ENCODE peak calls at places on chromosomes 4 and X, in eight cellular contexts. U, K, Z, M, I, R, Q and F are unnamed samples.

GRCh38 chrX:94854251-94854650 is 1180.2 kb downstream of the FAM133A start:
- DNase-seq in U (no peak), I (no peak), Q (no peak), K (no peak), M (no peak), R (no peak), Z (no peak), F (no peak)

GRCh38 chr4:97507587-97508245 is 635.6 kb downstream of the STPG2 start:
- DNase-seq in M (no peak), U (no peak), R (no peak), Z (peak), I (no peak), K (no peak), Q (no peak), F (peak)

GRCh38 chrX:9681011-9681410 is 84.6 kb downstream of the GPR143 start:
- DNase-seq in U (no peak), R (no peak), M (no peak), K (no peak), Q (no peak), Z (no peak), I (no peak), F (no peak)

GRCh38 chr4:152784490-152785195 is 4.9 kb downstream of the ARFIP1 start:
- DNase-seq in M (no peak), U (no peak), Q (peak), Z (peak), I (no peak), K (no peak), R (no peak), F (no peak)

GRCh38 chrX:12115377-12115776 is 22.9 kb upstream of the FRMPD4 start:
- DNase-seq in Q (no peak), I (peak), M (no peak), K (no peak), R (no peak), Z (peak), U (no peak), F (no peak)

GRCh38 chrX:18887177-18887820 is 96.6 kb downstream of the PHKA2 start:
- DNase-seq in K (peak), R (no peak), Q (no peak), Z (no peak), I (no peak), U (peak), M (peak), F (no peak)

GRCh38 chrX:16335181-16335580 is 167.9 kb downstream of the MAGEB17 start:
- DNase-seq in Q (no peak), U (no peak), K (no peak), R (no peak), I (no peak), M (no peak), Z (no peak), F (no peak)

GRCh38 chrX:46561931-46562721 is 11.4 kb upstream of the CHST7 start:
- DNase-seq in Z (peak), R (no peak), U (no peak), Q (peak), I (no peak), M (no peak), K (peak), F (no peak)

GRCh38 chr4:78880874-78881492 is 58.3 kb downstream of the PAQR3 start:
- DNase-seq in R (no peak), U (no peak), Q (peak), Z (no peak), I (no peak), K (no peak), M (no peak), F (no peak)

GRCh38 chrX:66918511-66918910 is 279.6 kb upstream of the EDA2R start:
- DNase-seq in I (no peak), R (no peak), U (no peak), Q (no peak), M (no peak), Z (no peak), K (no peak), F (no peak)

GRCh38 chrX:155767101-155767878 is 113.9 kb upstream of the VAMP7 start:
- DNase-seq in Z (peak), Q (no peak), U (peak), M (peak), I (peak), R (peak), K (peak), F (peak)

GRCh38 chr4:114087596-114088230 is 108.3 kb upstream of the ARSJ start:
- DNase-seq in I (no peak), U (no peak), M (no peak), R (no peak), Q (no peak), Z (no peak), K (no peak), F (no peak)

GRCh38 chr4:64539234-64539849 is 130.1 kb upstream of the TECRL start:
- DNase-seq in Q (peak), R (peak), Z (peak), M (no peak), U (no peak), K (peak), I (peak), F (peak)

GRCh38 chrX:11138498-11139390 is 27.6 kb downstream of the HCCS start:
- DNase-seq in R (peak), K (no peak), U (no peak), M (peak), I (no peak), Q (no peak), Z (no peak), F (no peak)

GRCh38 chr4:102599455-102599854 is 98.3 kb downstream of the NFKB1 start:
- DNase-seq in Q (no peak), R (no peak), I (no peak), M (no peak), K (no peak), Z (no peak), U (no peak), F (peak)

GRCh38 chrX:45771114-45771513 is 570.4 kb upstream of the DIPK2B start:
- DNase-seq in R (no peak), M (no peak), K (peak), Q (no peak), U (no peak), Z (peak), I (no peak), F (peak)

GRCh38 chr4:100009490-100009889 is 59.4 kb upstream of the H2AZ1 start:
- DNase-seq in M (no peak), U (no peak), K (no peak), R (no peak), Q (no peak), Z (peak), I (no peak), F (no peak)

GRCh38 chr4:39526810-39527295 is 386 bp downstream of the UGDH start:
- DNase-seq in U (no peak), Z (peak), K (no peak), M (no peak), R (no peak), Q (peak), I (no peak), F (no peak)

GRCh38 chr4:57110635-57111546 is 706 bp upstream of the IGFBP7 start:
- DNase-seq in Q (no peak), I (peak), Z (no peak), K (peak), R (no peak), M (no peak), U (peak), F (peak)

GRCh38 chr4:140363558-140363957 is 9.9 kb upstream of the SCOC start:
- DNase-seq in I (no peak), Q (no peak), Z (no peak), K (no peak), U (no peak), M (no peak), R (no peak), F (no peak)

GRCh38 chr4:73589261-73589847 is 30.9 kb downstream of the RASSF6 start:
- DNase-seq in R (no peak), M (no peak), I (no peak), K (no peak), Q (no peak), U (no peak), Z (peak), F (peak)

GRCh38 chr4:8238061-8238511 is 31.5 kb upstream of the HTRA3 start:
- DNase-seq in Z (no peak), U (no peak), I (no peak), R (no peak), Q (peak), M (no peak), K (peak), F (no peak)

GRCh38 chrX:39377171-39377570 is 575.9 kb downstream of the MID1IP1 start:
- DNase-seq in Q (no peak), M (no peak), K (no peak), R (no peak), U (no peak), Z (no peak), I (no peak), F (no peak)

GRCh38 chrX:10230222-10230621 is 73.4 kb downstream of the CLCN4 start:
- DNase-seq in K (no peak), R (no peak), M (no peak), Q (no peak), Z (no peak), U (no peak), I (no peak), F (no peak)

GRCh38 chr4:135072553-135072952 is 871.0 kb upstream of the PABPC4L start:
- DNase-seq in Z (no peak), M (no peak), I (no peak), U (no peak), R (no peak), Q (no peak), K (no peak), F (no peak)

GRCh38 chr4:119632216-119632615 is 3.6 kb upstream of the PDE5A start:
- DNase-seq in R (no peak), U (no peak), K (no peak), Q (no peak), I (no peak), Z (peak), M (no peak), F (peak)

GRCh38 chr4:39563448-39563847 is 36.2 kb upstream of the UGDH start:
- DNase-seq in I (no peak), U (no peak), R (no peak), Q (no peak), K (no peak), M (no peak), Z (no peak), F (no peak)

GRCh38 chrX:63250253-63250868 is 100.8 kb downstream of the SPIN4 start:
- DNase-seq in M (no peak), Z (peak), K (peak), Q (peak), R (no peak), I (peak), U (no peak), F (peak)

GRCh38 chrX:16213970-16214369 is 46.7 kb downstream of the MAGEB17 start:
- DNase-seq in M (no peak), K (no peak), U (no peak), I (no peak), Q (no peak), R (no peak), Z (no peak), F (no peak)

GRCh38 chr4:65623509-65623908 is 46.8 kb downstream of the EPHA5 start:
- DNase-seq in I (no peak), Z (peak), U (no peak), R (no peak), Q (no peak), M (no peak), K (no peak), F (peak)

GRCh38 chr4:109207060-109207459 is 95.4 kb downstream of the COL25A1 start:
- DNase-seq in U (no peak), M (no peak), Z (peak), Q (no peak), I (no peak), K (no peak), R (no peak), F (peak)

GRCh38 chr4:10253765-10254164 is 137.2 kb upstream of the WDR1 start:
- DNase-seq in R (no peak), Z (no peak), M (no peak), U (no peak), K (no peak), Q (no peak), I (no peak), F (no peak)

GRCh38 chr4:88605744-88606143 is 13.5 kb downstream of the HERC3 start:
- DNase-seq in U (no peak), Q (peak), K (peak), R (no peak), Z (no peak), M (no peak), I (no peak), F (no peak)

GRCh38 chr4:145552181-145552822 is 66.9 kb upstream of the MMAA start:
- DNase-seq in I (no peak), R (no peak), K (no peak), Q (peak), M (no peak), U (no peak), Z (no peak), F (no peak)

GRCh38 chrX:140817943-140818342 is 108.4 kb downstream of the LINC00632 start:
- DNase-seq in Z (peak), Q (peak), K (no peak), U (no peak), I (no peak), R (no peak), M (no peak), F (no peak)

GRCh38 chr4:9996319-9997110 is 24.8 kb downstream of the SLC2A9 start:
- DNase-seq in Z (no peak), M (no peak), Q (no peak), R (no peak), U (no peak), K (peak), I (no peak), F (no peak)

GRCh38 chr4:172845281-172845680 is 323.3 kb upstream of the GALNT7 start:
- DNase-seq in K (no peak), U (no peak), Z (no peak), R (no peak), I (no peak), Q (no peak), M (no peak), F (no peak)

GRCh38 chr4:53068755-53069154 is 206.6 kb downstream of the RASL11B start:
- DNase-seq in M (no peak), Z (peak), I (no peak), K (no peak), Q (no peak), U (no peak), R (no peak), F (no peak)

DNA sequence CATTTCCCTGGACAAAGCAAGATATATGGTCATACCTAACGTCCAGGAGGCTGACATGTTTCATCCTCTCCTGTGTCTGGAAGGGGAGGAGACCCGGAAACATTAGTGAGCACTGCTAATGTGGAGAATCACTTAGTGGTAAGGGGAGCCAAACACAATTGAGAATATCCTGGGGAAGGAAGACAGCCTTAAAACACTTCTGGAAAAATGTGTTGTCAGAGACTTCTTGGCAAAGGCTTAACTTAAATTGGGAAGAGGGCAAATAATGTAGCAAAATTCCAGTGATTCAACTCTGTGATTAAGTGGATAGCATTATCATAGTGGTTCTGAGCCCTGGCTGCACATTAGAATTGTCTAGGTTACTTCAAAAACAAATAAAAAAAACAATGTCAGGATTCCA is 39.5 kb downstream of the SPARCL1 start:
- DNase-seq in Z (no peak), M (no peak), U (no peak), K (no peak), I (no peak), Q (no peak), R (no peak), F (no peak)
- H3K27ac ChIP-seq in Z (no peak), M (no peak), U (peak), K (no peak), I (no peak), Q (no peak), R (no peak), F (no peak)

GRCh38 chrX:49176421-49177326 is 5.0 kb downstream of the PLP2 start:
- DNase-seq in R (no peak), K (no peak), I (no peak), Q (no peak), M (no peak), U (no peak), Z (no peak), F (peak)
- H3K27ac ChIP-seq in R (no peak), K (peak), I (no peak), Q (no peak), M (no peak), U (no peak), Z (no peak), F (peak)

DNA sequence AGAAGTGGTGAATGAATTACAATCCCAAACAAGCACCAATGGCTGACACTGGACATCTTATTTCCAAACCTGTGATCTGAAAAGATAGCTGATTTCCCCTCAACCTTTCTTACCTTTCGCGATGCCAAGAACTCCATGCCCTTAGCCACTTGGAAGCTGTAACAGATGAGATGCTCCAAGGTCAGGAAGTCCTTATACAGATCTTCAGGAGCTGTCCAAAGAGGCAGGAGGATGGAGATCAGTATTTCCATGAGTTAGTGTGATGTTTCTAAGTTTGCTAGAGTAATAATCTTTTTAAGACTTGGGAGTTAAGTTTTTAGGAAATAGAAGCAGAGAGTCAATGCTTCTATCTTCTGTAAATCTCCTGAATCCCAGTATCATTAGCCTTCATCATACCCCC is 32.9 kb downstream of the KDR start:
- DNase-seq in K (no peak), R (no peak), I (no peak), M (no peak), Q (no peak), U (no peak), Z (no peak), F (no peak)
- H3K27ac ChIP-seq in K (no peak), R (no peak), I (no peak), M (no peak), Q (no peak), U (no peak), Z (no peak), F (no peak)

GRCh38 chr4:40579983-40580382 is 49.7 kb downstream of the RBM47 start:
- DNase-seq in I (no peak), M (no peak), Q (no peak), K (no peak), U (no peak), R (no peak), Z (no peak), F (peak)

GRCh38 chr4:40582413-40582812 is 47.3 kb downstream of the RBM47 start:
- DNase-seq in Z (no peak), R (no peak), Q (no peak), M (no peak), U (no peak), I (no peak), K (no peak), F (no peak)

GRCh38 chr4:40584517-40585141 is 45.0 kb downstream of the RBM47 start:
- DNase-seq in R (no peak), K (no peak), M (no peak), Z (no peak), U (no peak), Q (no peak), I (no peak), F (no peak)

GRCh38 chr4:40583850-40584439 is 45.7 kb downstream of the RBM47 start:
- DNase-seq in Z (no peak), U (no peak), M (no peak), R (no peak), I (no peak), K (no peak), Q (no peak), F (no peak)

DNA sequence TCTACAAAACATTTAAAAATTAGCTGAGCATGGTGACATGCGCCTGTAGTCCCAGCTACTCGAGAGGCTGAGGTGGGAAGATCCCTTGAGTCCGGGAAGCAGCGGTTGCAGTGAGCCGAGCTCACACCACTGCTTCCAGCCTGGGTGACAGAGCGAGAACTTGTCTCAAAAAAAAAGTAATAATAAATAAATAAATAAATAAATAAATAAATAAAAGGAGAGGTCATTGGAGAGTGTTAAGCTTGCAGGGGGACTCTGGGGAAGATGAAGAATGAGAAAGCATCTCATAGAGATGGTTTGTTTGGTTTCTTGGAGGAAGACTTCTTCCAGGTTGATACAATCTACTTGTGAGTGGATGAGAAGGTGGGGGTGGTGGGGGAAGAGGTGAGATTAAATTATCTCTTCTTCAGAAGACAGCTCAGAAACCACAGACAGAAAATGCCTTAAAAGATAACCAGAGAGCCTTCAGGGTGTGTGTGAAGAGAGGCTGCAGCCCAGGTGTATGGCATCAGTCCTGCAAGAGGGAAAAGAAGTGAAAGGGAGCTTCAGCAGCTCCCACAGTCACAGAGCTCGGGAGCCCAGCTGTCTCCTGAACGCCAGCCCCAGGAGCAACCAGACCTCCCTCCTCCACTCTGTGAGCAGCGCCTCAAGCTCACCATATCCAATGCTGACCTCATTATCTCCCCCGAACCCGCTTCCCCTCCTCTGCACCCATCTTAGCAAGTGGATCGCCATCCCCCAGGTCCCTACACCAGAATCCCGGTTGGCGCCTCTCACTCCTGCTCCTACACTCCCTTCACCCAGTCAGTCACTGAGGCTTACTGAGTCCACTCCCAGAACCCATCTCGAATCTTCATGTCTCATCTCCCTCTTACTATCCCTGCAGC is 48.2 kb downstream of the RBM47 start:
- DNase-seq in R (no peak), I (no peak), Z (no peak), M (no peak), Q (no peak), K (no peak), U (no peak), F (no peak)
- H3K27ac ChIP-seq in R (no peak), I (no peak), Z (no peak), M (no peak), Q (no peak), K (no peak), U (no peak), F (no peak)

DNA sequence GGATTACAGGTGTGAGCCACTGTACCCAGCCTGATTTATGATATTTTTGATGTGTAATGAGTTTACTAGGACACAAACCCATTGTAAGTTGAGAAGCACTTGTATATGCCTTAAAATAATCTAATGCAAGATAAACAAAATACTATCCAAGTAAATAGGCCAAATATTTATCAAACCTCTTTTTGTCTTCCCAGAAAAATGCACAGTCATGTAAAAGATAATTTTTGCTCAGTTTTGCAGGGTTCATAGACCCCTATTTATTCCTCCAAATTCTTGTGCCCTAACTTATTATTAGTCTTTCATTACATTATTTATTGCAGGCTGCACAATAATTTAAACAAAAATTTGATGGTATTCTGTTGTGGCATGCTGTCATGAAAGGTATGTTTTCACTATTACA is 1290.7 kb downstream of the STIM2 start:
- DNase-seq in M (no peak), K (no peak), R (no peak), Q (no peak), I (no peak), U (no peak), Z (no peak), F (no peak)
- H3K27ac ChIP-seq in M (no peak), K (no peak), R (no peak), Q (no peak), I (no peak), U (no peak), Z (no peak), F (no peak)